ENCODE peak calls at places on chromosomes 13 and 19, in ten cellular contexts. Z is fibroblast of lung, Y is psoas muscle, R is thoracic aorta, N is HCT116, X is heart right ventricle, Q is cardiac muscle cell, J is Karpas-422, D is esophagus squamous epithelium, B is colonic mucosa. L is an unnamed sample.

GRCh38 chr13:103961129-103961528 is 894.9 kb upstream of the SLC10A2 start:
- DNase-seq in Z (no peak), Y (no peak), R (no peak), N (no peak), X (no peak), Q (no peak), J (no peak), D (no peak), B (no peak), L (no peak)

GRCh38 chr13:74026753-74027152 is 107.5 kb downstream of the KLF12 start:
- DNase-seq in Z (peak; percentile 57), Y (no peak), R (no peak), N (no peak), X (no peak), Q (peak; percentile 4), J (peak; percentile 88), D (no peak), B (peak; percentile 31), L (peak; percentile 25)

GRCh38 chr19:1648926-1649541 is 3.4 kb downstream of the TCF3 start:
- DNase-seq in Z (peak; percentile 9), Y (no peak), R (no peak), N (no peak), X (no peak), Q (no peak), J (peak; percentile 68), D (no peak), B (no peak), L (no peak)

GRCh38 chr19:3310711-3311110 is 55.7 kb upstream of the NFIC start:
- DNase-seq in Z (no peak), Y (no peak), R (no peak), N (no peak), X (no peak), Q (no peak), J (no peak), D (no peak), B (no peak), L (no peak)

GRCh38 chr13:21478881-21479808 is 20.0 kb upstream of the ZDHHC20 start:
- DNase-seq in Z (peak; percentile 65), Y (no peak), R (no peak), N (peak; percentile 72), X (peak; percentile 73), Q (peak; percentile 86), J (peak; percentile 89), D (no peak), B (peak; percentile 68), L (peak; percentile 89)

GRCh38 chr13:44125943-44126469 is 246.3 kb downstream of the LACC1 start:
- DNase-seq in Z (no peak), Y (no peak), R (no peak), N (no peak), X (no peak), Q (no peak), J (no peak), D (no peak), B (no peak), L (no peak)

GRCh38 chr19:40717325-40717879 is 490 bp downstream of the ITPKC start:
- DNase-seq in Z (peak; percentile 12), Y (no peak), R (no peak), N (no peak), X (peak; percentile 40), Q (no peak), J (no peak), D (no peak), B (peak; percentile 49), L (no peak)

GRCh38 chr13:30308548-30308947 is 1.2 kb upstream of the KATNAL1 start:
- DNase-seq in Z (peak; percentile 62), Y (no peak), R (no peak), N (no peak), X (no peak), Q (peak; percentile 82), J (no peak), D (no peak), B (no peak), L (peak; percentile 27)

GRCh38 chr19:5894704-5895349 is 8.8 kb downstream of the NDUFA11 start:
- DNase-seq in Z (no peak), Y (no peak), R (no peak), N (no peak), X (no peak), Q (no peak), J (peak; percentile 20), D (no peak), B (no peak), L (no peak)

GRCh38 chr13:36875431-36875830 is 44.6 kb downstream of the SMAD9 start:
- DNase-seq in Z (no peak), Y (no peak), R (no peak), N (no peak), X (no peak), Q (no peak), J (no peak), D (no peak), B (no peak), L (no peak)

GRCh38 chr13:52780092-52780491 is 40.5 kb upstream of the CNMD start:
- DNase-seq in Z (no peak), Y (no peak), R (no peak), N (no peak), X (no peak), Q (no peak), J (no peak), D (no peak), B (no peak), L (no peak)

GRCh38 chr19:13987101-13987890 is 18.8 kb downstream of the RFX1 start:
- DNase-seq in Z (no peak), Y (peak; percentile 79), R (no peak), N (no peak), X (peak; percentile 51), Q (no peak), J (no peak), D (no peak), B (no peak), L (no peak)
- H3K4me3 ChIP-seq in Z (no peak overlapping the region), Y (peak overlapping the region; percentile 52), R (peak overlapping the region; percentile 48), N (no peak overlapping the region), X (no peak overlapping the region), Q (no peak overlapping the region), J (peak overlapping the region; percentile 69), D (no peak overlapping the region), B (no peak overlapping the region), L (no peak overlapping the region)

GRCh38 chr13:114022876-114023275 is 49.0 kb upstream of the C13orf46 start:
- DNase-seq in Z (no peak), Y (no peak), R (no peak), N (no peak), X (no peak), Q (no peak), J (no peak), D (no peak), B (no peak), L (no peak)

GRCh38 chr13:114023716-114024602 is 50.1 kb upstream of the C13orf46 start:
- DNase-seq in Z (no peak), Y (peak; percentile 9), R (no peak), N (no peak), X (no peak), Q (no peak), J (no peak), D (no peak), B (no peak), L (no peak)

GRCh38 chr13:114022309-114022669 is 48.4 kb upstream of the C13orf46 start:
- DNase-seq in Z (no peak), Y (no peak), R (no peak), N (no peak), X (no peak), Q (no peak), J (no peak), D (no peak), B (no peak), L (no peak)

GRCh38 chr13:114020750-114021463 is 47.0 kb upstream of the C13orf46 start:
- DNase-seq in Z (no peak), Y (peak; percentile 7), R (no peak), N (no peak), X (no peak), Q (no peak), J (no peak), D (no peak), B (no peak), L (no peak)

GRCh38 chr13:114021464-114022308 is 47.8 kb upstream of the C13orf46 start:
- DNase-seq in Z (no peak), Y (no peak), R (no peak), N (no peak), X (no peak), Q (no peak), J (no peak), D (no peak), B (no peak), L (no peak)
- H3K4me1 ChIP-seq in Z (peaks cover 15% of the 10 kb centered on the region), Y (peaks cover under 1% of the 10 kb centered on the region), R (peaks cover 13% of the 10 kb centered on the region), N (peaks cover 5% of the 10 kb centered on the region), X (peaks cover 17% of the 10 kb centered on the region), Q (no peaks in the 10 kb centered on the region), J (peaks cover 14% of the 10 kb centered on the region), D (peaks cover 10% of the 10 kb centered on the region), B (no peaks in the 10 kb centered on the region), L (no peaks in the 10 kb centered on the region)

GRCh38 chr19:9436358-9436757 is 985 bp upstream of the ZNF266 start:
- DNase-seq in Z (no peak), Y (no peak), R (no peak), N (no peak), X (no peak), Q (no peak), J (no peak), D (no peak), B (no peak), L (no peak)
- H3K4me3 ChIP-seq in Z (peak overlapping the region; percentile 58), Y (peak overlapping the region; percentile 82), R (peak overlapping the region; percentile 79), N (no peak overlapping the region), X (no peak overlapping the region), Q (peak overlapping the region; percentile 80), J (peak overlapping the region; percentile 84), D (no peak overlapping the region), B (peak overlapping the region; percentile 67), L (peak overlapping the region; percentile 77)

GRCh38 chr19:23665651-23666410 is 21.2 kb downstream of the ZNF675 start:
- DNase-seq in Z (no peak), Y (no peak), R (no peak), N (no peak), X (no peak), Q (no peak), J (no peak), D (no peak), B (no peak), L (no peak)
- H3K4me1 ChIP-seq in Z (no peaks in the 10 kb centered on the region), Y (no peaks in the 10 kb centered on the region), R (no peaks in the 10 kb centered on the region), N (no peaks in the 10 kb centered on the region), X (no peaks in the 10 kb centered on the region), Q (no peaks in the 10 kb centered on the region), J (no peaks in the 10 kb centered on the region), D (no peaks in the 10 kb centered on the region), B (no peaks in the 10 kb centered on the region), L (no peaks in the 10 kb centered on the region)

GRCh38 chr19:20078696-20079095 is 896 bp downstream of the ZNF90 start:
- DNase-seq in Z (peak; percentile 31), Y (peak; percentile 27), R (no peak), N (no peak), X (peak; percentile 16), Q (peak; percentile 74), J (no peak), D (no peak), B (peak; percentile 53), L (no peak)
- H3K4me3 ChIP-seq in Z (peak overlapping the region; percentile 47), Y (peak overlapping the region; percentile 62), R (peak overlapping the region; percentile 73), N (no peak overlapping the region), X (peak overlapping the region; percentile 47), Q (peak overlapping the region; percentile 58), J (peak overlapping the region; percentile 84), D (peak overlapping the region; percentile 49), B (peak overlapping the region; percentile 60), L (no peak overlapping the region)

GRCh38 chr13:40591091-40591490 is 75.3 kb downstream of the FOXO1 start:
- DNase-seq in Z (no peak), Y (no peak), R (no peak), N (no peak), X (no peak), Q (no peak), J (no peak), D (no peak), B (no peak), L (no peak)
- H3K4me1 ChIP-seq in Z (no peaks in the 10 kb centered on the region), Y (peaks cover 93% of the 10 kb centered on the region), R (peaks cover 57% of the 10 kb centered on the region), N (peaks cover 5% of the 10 kb centered on the region), X (peaks cover 63% of the 10 kb centered on the region), Q (peaks cover 21% of the 10 kb centered on the region), J (peaks cover 93% of the 10 kb centered on the region), D (peaks cover 11% of the 10 kb centered on the region), B (peaks cover 4% of the 10 kb centered on the region), L (peaks cover 10% of the 10 kb centered on the region)

L was measured in A673.